ENCODE peak calls at places on chromosomes 1 and 21, in seven cellular contexts. G is endothelial cell of umbilical vein; N is H7; S is CD8-positive, alpha-beta memory T cell; H is adipocyte; P is astrocyte; L is neuronal stem cell. A is an unnamed sample.

GRCh38 chr1:200374569-200375312 is 35.1 kb downstream of the ZNF281 start:
- DNase-seq in N (no peak), G (no peak), L (no peak), P (peak; percentile 55), S (no peak), H (no peak), A (no peak)

GRCh38 chr1:155052412-155053400 is 1.6 kb downstream of the ADAM15 start:
- DNase-seq in G (peak; percentile 59), H (no peak), N (peak; percentile 79), P (no peak), L (no peak), S (peak; percentile 17), A (no peak)

GRCh38 chr1:10860682-10861081 is 64.2 kb upstream of the CASZ1 start:
- DNase-seq in G (no peak), H (no peak), L (no peak), P (no peak), S (no peak), N (no peak), A (no peak)

GRCh38 chr1:111402083-111402482 is 25.5 kb downstream of the OVGP1 start:
- DNase-seq in S (no peak), H (no peak), N (no peak), P (no peak), G (no peak), L (no peak), A (no peak)

GRCh38 chr1:230197644-230198567 is 130.9 kb downstream of the GALNT2 start:
- DNase-seq in H (no peak), N (no peak), L (no peak), P (no peak), G (no peak), S (no peak), A (no peak)

GRCh38 chr1:54421101-54421504 is 14.9 kb upstream of the SSBP3 start:
- DNase-seq in N (no peak), S (no peak), P (no peak), L (no peak), H (no peak), G (no peak), A (no peak)

GRCh38 chr21:43268086-43268803 is 99.4 kb downstream of the CRYAA start:
- DNase-seq in S (no peak), L (no peak), H (no peak), P (no peak), G (no peak), N (peak; percentile 46), A (no peak)

GRCh38 chr1:172745014-172745413 is 86.1 kb downstream of the FASLG start:
- DNase-seq in N (peak; percentile 50), L (peak; percentile 41), H (peak; percentile 87), S (peak; percentile 52), G (peak; percentile 82), P (peak; percentile 78), A (peak; percentile 6)

GRCh38 chr1:223430221-223430620 is 37.0 kb downstream of the CCDC185 start:
- DNase-seq in G (no peak), H (no peak), L (no peak), N (no peak), P (no peak), S (no peak), A (peak; percentile 57)

GRCh38 chr1:67664048-67664447 is 21.0 kb upstream of the GADD45A start:
- DNase-seq in N (no peak), G (peak; percentile 53), H (peak; percentile 4), L (no peak), S (no peak), P (no peak), A (no peak)

GRCh38 chr1:143666851-143667250 is 304.9 kb downstream of the FAM72C start:
- DNase-seq in N (no peak), G (no peak), H (no peak), S (no peak), P (no peak), L (no peak), A (no peak)
- H3K27me3 ChIP-seq in N (no peaks in the 10 kb centered on the region), G (no peaks in the 10 kb centered on the region), H (peaks cover 65% of the 10 kb centered on the region), S (peaks cover 16% of the 10 kb centered on the region), P (no peaks in the 10 kb centered on the region), L (no peaks in the 10 kb centered on the region), A (peaks cover 5% of the 10 kb centered on the region)

DNA sequence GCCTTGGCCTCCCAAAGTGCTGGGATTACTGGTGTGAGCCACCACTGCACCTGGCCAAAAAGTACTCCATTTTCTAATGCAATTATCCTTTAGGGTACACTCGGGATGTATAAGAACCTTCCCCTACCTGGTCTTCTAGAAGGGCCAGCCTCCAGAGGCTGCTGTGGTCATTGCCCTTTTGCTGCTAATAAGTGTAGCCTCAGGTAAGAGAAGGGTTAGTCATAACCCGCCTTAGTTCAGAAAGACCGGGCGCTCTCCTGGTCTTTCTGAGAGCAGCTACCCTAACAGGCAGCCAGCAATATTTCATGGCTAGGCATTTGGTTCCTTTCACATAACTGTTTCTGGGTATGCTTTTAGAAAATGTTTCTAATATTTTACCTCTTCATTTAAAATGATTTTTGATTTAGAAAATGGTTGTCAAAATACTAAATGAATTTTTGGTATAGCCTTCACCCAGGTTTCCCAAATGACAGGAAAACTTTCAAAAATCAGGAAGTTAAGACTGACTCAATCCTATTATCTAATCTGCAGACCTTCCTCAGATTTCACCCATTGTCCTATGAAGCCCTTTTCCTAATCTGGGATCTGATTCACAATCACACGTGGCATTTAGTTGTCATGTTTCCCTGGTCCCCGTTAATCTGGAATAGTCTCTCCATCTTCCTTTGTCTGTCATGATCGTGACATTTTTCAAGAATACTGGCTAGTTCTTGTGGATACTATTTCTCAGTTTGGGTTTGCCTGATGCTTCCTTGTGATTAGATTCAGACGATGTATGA is 479.0 kb downstream of the SIPA1L2 start:
- DNase-seq in P (no peak), L (no peak), S (no peak), N (no peak), G (peak; percentile 53), H (no peak), A (no peak)
- H3K36me3 ChIP-seq in P (no peaks in the 10 kb centered on the region), L (no peaks in the 10 kb centered on the region), S (no peaks in the 10 kb centered on the region), N (peaks cover 11% of the 10 kb centered on the region), G (no peaks in the 10 kb centered on the region), H (no peaks in the 10 kb centered on the region), A (no peaks in the 10 kb centered on the region)

GRCh38 chr1:204873714-204874113 is 3.1 kb downstream of the NFASC start:
- DNase-seq in P (no peak), H (no peak), S (no peak), L (no peak), N (no peak), G (no peak), A (no peak)
- H3K27me3 ChIP-seq in P (no peaks in the 10 kb centered on the region), H (no peaks in the 10 kb centered on the region), S (no peaks in the 10 kb centered on the region), L (no peaks in the 10 kb centered on the region), N (no peaks in the 10 kb centered on the region), G (peaks cover 2% of the 10 kb centered on the region), A (no peaks in the 10 kb centered on the region)

DNA sequence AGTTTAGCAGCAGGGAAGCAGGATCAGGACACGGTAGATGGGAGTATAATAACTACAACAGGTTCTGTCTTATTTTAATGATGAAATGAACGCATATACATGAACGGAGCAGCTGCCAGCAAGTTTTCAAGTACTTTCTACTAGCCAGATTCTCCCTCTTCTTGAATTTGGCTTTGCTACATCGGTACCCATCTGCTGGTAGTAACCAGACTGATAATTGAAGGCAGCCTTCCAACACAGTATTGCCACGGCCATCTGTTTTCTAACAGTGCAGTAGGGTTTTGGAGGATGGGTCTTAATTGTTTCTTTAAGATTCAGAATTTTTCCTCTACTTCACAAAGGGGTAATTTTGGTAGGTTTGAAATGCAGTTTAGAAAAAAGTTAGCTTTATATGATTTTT is 33.4 kb downstream of the CENPF start:
- DNase-seq in N (no peak), H (no peak), L (no peak), S (no peak), P (no peak), G (no peak), A (no peak)
- H3K36me3 ChIP-seq in N (peaks cover 45% of the 10 kb centered on the region), H (no peaks in the 10 kb centered on the region), L (peaks cover 100% of the 10 kb centered on the region), S (no peaks in the 10 kb centered on the region), P (peaks cover 33% of the 10 kb centered on the region), G (peaks cover 5% of the 10 kb centered on the region), A (peaks cover 93% of the 10 kb centered on the region)

A was measured in MG63.